ENCODE peak calls at places on chromosomes 3 and 15, in four cellular contexts. One of them, this sample, is unnamed.

GRCh38 chr15:71789616-71790015 is 20.7 kb upstream of the NR2E3 start:
- DNase-seq in stomach: no peak
- DNase-seq in GM23248: no peak
- DNase-seq in iPS DF 6.9: no peak
- DNase-seq in this sample: no peak

GRCh38 chr15:89003865-89004725 is 84.2 kb upstream of the ABHD2 start:
- DNase-seq in stomach: no peak
- DNase-seq in GM23248: peak; percentile 61
- DNase-seq in iPS DF 6.9: no peak
- DNase-seq in this sample: no peak

GRCh38 chr3:86942191-86942590 is 48.8 kb downstream of the VGLL3 start:
- DNase-seq in stomach: no peak
- DNase-seq in GM23248: no peak
- DNase-seq in iPS DF 6.9: no peak
- DNase-seq in this sample: no peak

GRCh38 chr15:99121691-99122410 is 17.0 kb downstream of the SYNM start:
- DNase-seq in stomach: no peak
- DNase-seq in GM23248: no peak
- DNase-seq in iPS DF 6.9: no peak
- DNase-seq in this sample: no peak

GRCh38 chr3:142240708-142241107 is 15.3 kb upstream of the GK5 start:
- DNase-seq in stomach: no peak
- DNase-seq in GM23248: no peak
- DNase-seq in iPS DF 6.9: no peak
- DNase-seq in this sample: no peak

GRCh38 chr15:52728899-52729298 is 49.7 kb upstream of the ATOSA start:
- DNase-seq in stomach: no peak
- DNase-seq in GM23248: peak; percentile 80
- DNase-seq in iPS DF 6.9: no peak
- DNase-seq in this sample: no peak

GRCh38 chr3:43707266-43707665 is 16.5 kb downstream of the ABHD5 start:
- DNase-seq in stomach: no peak
- DNase-seq in GM23248: no peak
- DNase-seq in iPS DF 6.9: no peak
- DNase-seq in this sample: no peak

GRCh38 chr3:152474585-152474984 is 205.9 kb downstream of the MBNL1 start:
- DNase-seq in stomach: no peak
- DNase-seq in GM23248: peak; percentile 85
- DNase-seq in iPS DF 6.9: peak; percentile 29
- DNase-seq in this sample: no peak

GRCh38 chr3:170869645-170870593 is at the start of gene RPL22L1:
- DNase-seq in stomach: peak; percentile 95
- DNase-seq in GM23248: peak; percentile 99
- DNase-seq in iPS DF 6.9: peak; percentile 83
- DNase-seq in this sample: peak; percentile 92

GRCh38 chr15:38650936-38651327 is 86.3 kb upstream of the RASGRP1 start:
- DNase-seq in stomach: no peak
- DNase-seq in GM23248: no peak
- DNase-seq in iPS DF 6.9: no peak
- DNase-seq in this sample: no peak

GRCh38 chr3:156865732-156866131 is 39.6 kb downstream of the LEKR1 start:
- DNase-seq in stomach: no peak
- DNase-seq in GM23248: peak; percentile 49
- DNase-seq in iPS DF 6.9: no peak
- DNase-seq in this sample: no peak

DNA sequence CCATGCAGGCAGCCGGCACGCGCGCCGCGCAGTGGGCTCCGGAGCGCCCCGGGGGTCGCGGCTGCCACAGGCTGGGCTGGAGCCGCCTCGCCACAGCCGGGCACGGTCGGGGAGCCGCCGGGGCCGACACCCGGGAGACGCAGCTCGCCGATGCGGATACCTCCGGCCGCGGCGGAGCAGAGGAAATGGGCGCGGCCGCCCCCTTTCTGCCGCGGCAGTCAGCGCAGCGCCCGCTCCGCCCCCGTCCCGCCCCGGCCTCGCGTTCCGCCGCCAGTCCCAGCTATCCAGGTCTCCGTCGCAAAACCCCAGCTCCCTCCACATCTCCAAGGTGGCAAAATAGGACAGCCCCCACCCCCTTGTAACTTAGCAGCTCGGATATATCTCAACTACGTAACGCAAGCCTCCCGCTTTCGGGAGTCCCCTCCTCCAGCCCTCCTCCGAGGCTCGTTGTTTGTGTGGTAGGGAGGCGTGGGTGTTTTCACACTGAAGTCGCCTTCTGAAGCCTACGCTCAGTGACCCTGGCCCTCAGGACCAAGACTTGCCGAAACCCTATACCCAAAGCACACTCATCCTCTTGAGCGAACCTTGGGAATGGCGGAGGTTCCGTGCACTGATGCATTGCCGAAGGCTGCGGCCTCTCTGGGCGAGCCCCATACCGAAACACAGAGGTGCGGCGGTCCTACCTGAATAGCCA is at the start of gene SH3BP5:
- DNase-seq in stomach: peak; percentile 76
- DNase-seq in GM23248: peak; percentile 93
- DNase-seq in iPS DF 6.9: peak; percentile 20
- DNase-seq in this sample: no peak
- H3K4me1 ChIP-seq in stomach: peaks cover 26% of the 10 kb centered on the region
- H3K4me1 ChIP-seq in GM23248: peaks cover 35% of the 10 kb centered on the region
- H3K4me1 ChIP-seq in iPS DF 6.9: peaks cover 1% of the 10 kb centered on the region
- H3K4me1 ChIP-seq in this sample: peaks cover 5% of the 10 kb centered on the region

DNA sequence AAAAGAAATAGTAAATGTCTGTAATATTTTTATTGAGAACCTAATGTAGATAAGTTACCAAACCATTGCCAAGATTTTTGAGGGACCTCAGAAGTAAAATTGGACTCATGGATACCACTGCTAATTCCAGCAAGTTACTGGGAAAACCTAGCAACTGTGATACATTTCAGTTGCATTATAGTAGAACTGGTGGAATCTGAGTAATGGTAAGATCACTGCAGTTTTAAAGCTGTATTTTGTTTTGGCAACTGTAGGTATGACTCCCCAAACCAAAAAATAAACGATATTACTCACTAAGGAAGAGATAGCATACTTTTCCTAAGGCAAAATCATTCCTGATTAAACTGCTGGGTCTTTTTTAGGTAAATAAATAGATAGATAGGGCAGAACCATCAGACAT is 54.0 kb downstream of the ARMC8 start:
- DNase-seq in stomach: no peak
- DNase-seq in GM23248: peak; percentile 73
- DNase-seq in iPS DF 6.9: no peak
- DNase-seq in this sample: no peak
- H3K4me1 ChIP-seq in stomach: no peaks in the 10 kb centered on the region
- H3K4me1 ChIP-seq in GM23248: peaks cover 10% of the 10 kb centered on the region
- H3K4me1 ChIP-seq in iPS DF 6.9: no peaks in the 10 kb centered on the region
- H3K4me1 ChIP-seq in this sample: no peaks in the 10 kb centered on the region

GRCh38 chr3:12159227-12159601 is 502 bp upstream of the TIMP4 start:
- DNase-seq in stomach: no peak
- DNase-seq in GM23248: peak; percentile 4
- DNase-seq in iPS DF 6.9: peak; percentile 67
- DNase-seq in this sample: no peak
- H3K4me1 ChIP-seq in stomach: peaks cover 21% of the 10 kb centered on the region
- H3K4me1 ChIP-seq in GM23248: peaks cover 6% of the 10 kb centered on the region
- H3K4me1 ChIP-seq in iPS DF 6.9: peaks cover 7% of the 10 kb centered on the region
- H3K4me1 ChIP-seq in this sample: peaks cover 4% of the 10 kb centered on the region

GRCh38 chr15:65087873-65088642 is 11.5 kb downstream of the KBTBD13 start:
- DNase-seq in stomach: no peak
- DNase-seq in GM23248: peak; percentile 18
- DNase-seq in iPS DF 6.9: no peak
- DNase-seq in this sample: peak; percentile 60

GRCh38 chr15:65087411-65087810 is 10.9 kb downstream of the KBTBD13 start:
- DNase-seq in stomach: no peak
- DNase-seq in GM23248: no peak
- DNase-seq in iPS DF 6.9: no peak
- DNase-seq in this sample: no peak

GRCh38 chr15:65086680-65087111 is 10.2 kb downstream of the KBTBD13 start:
- DNase-seq in stomach: no peak
- DNase-seq in GM23248: peak; percentile 24
- DNase-seq in iPS DF 6.9: no peak
- DNase-seq in this sample: peak; percentile 63

GRCh38 chr15:65089206-65089824 is 12.8 kb downstream of the KBTBD13 start:
- DNase-seq in stomach: no peak
- DNase-seq in GM23248: no peak
- DNase-seq in iPS DF 6.9: no peak
- DNase-seq in this sample: no peak

DNA sequence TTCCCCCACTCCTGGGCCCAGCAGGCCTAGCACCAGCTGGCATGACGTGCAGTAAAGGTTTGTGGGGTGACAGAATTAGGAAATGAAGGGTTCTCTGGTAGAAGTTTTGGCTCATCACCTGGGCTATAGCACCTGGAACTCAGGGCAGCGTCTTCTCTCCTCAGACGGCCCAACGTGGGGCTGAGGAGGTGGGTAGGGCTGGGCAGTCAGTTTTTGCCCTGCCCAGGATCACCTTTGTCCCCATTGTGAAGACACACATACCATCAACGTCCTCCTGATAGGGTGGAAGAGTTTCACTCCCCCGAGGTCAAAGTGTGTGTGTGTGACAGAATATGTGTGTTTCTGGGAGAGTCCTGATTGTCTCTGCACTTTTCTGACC is 12.1 kb downstream of the KBTBD13 start:
- DNase-seq in stomach: no peak
- DNase-seq in GM23248: no peak
- DNase-seq in iPS DF 6.9: no peak
- DNase-seq in this sample: no peak
- H3K4me1 ChIP-seq in stomach: peaks cover 57% of the 10 kb centered on the region
- H3K4me1 ChIP-seq in GM23248: no peaks in the 10 kb centered on the region
- H3K4me1 ChIP-seq in iPS DF 6.9: peaks cover 5% of the 10 kb centered on the region
- H3K4me1 ChIP-seq in this sample: no peaks in the 10 kb centered on the region

This sample was measured in RWPE2.